ENCODE peak calls at places on chromosomes 2 and 18, in eight cellular contexts. One of them, this sample, is unnamed. For H3K4me1 and H3K27me3, the result is how much of the 10 kb centered on the place peaks cover.

GRCh38 chr2:237691908-237692600 is 64.7 kb downstream of the LRRFIP1 start:
- DNase-seq in stomach: peak
- DNase-seq in HCT116: peak
- DNase-seq in mammary epithelial cell: peak
- DNase-seq in CD8-positive, alpha-beta memory T cell: peak
- DNase-seq in right lobe of liver: peak
- DNase-seq in SK-N-SH: peak
- DNase-seq in neuronal stem cell: peak
- DNase-seq in this sample: peak

GRCh38 chr2:95344208-95344570 is 47.0 kb downstream of the KCNIP3 start:
- DNase-seq in stomach: no peak
- DNase-seq in HCT116: no peak
- DNase-seq in mammary epithelial cell: no peak
- DNase-seq in CD8-positive, alpha-beta memory T cell: no peak
- DNase-seq in right lobe of liver: peak
- DNase-seq in SK-N-SH: no peak
- DNase-seq in neuronal stem cell: no peak
- DNase-seq in this sample: no peak

GRCh38 chr2:121231385-121232000 is 53.5 kb downstream of the TFCP2L1 start:
- DNase-seq in stomach: no peak
- DNase-seq in HCT116: no peak
- DNase-seq in mammary epithelial cell: no peak
- DNase-seq in CD8-positive, alpha-beta memory T cell: no peak
- DNase-seq in right lobe of liver: peak
- DNase-seq in SK-N-SH: no peak
- DNase-seq in neuronal stem cell: no peak
- DNase-seq in this sample: no peak

GRCh38 chr2:25123682-25124081 is 44.7 kb downstream of the POMC start:
- DNase-seq in stomach: no peak
- DNase-seq in HCT116: no peak
- DNase-seq in mammary epithelial cell: no peak
- DNase-seq in CD8-positive, alpha-beta memory T cell: no peak
- DNase-seq in right lobe of liver: no peak
- DNase-seq in SK-N-SH: no peak
- DNase-seq in neuronal stem cell: no peak
- DNase-seq in this sample: no peak

GRCh38 chr2:213151437-213152064 is at the start of gene IKZF2:
- DNase-seq in stomach: peak
- DNase-seq in HCT116: peak
- DNase-seq in mammary epithelial cell: peak
- DNase-seq in CD8-positive, alpha-beta memory T cell: peak
- DNase-seq in right lobe of liver: peak
- DNase-seq in SK-N-SH: peak
- DNase-seq in neuronal stem cell: peak
- DNase-seq in this sample: peak

GRCh38 chr18:50268022-50268747 is 1.9 kb upstream of the CFAP53 start:
- DNase-seq in stomach: peak
- DNase-seq in HCT116: no peak
- DNase-seq in mammary epithelial cell: no peak
- DNase-seq in CD8-positive, alpha-beta memory T cell: peak
- DNase-seq in right lobe of liver: peak
- DNase-seq in SK-N-SH: peak
- DNase-seq in neuronal stem cell: peak
- DNase-seq in this sample: peak

GRCh38 chr2:172614932-172615331 is 59.0 kb downstream of the PDK1 start:
- DNase-seq in stomach: no peak
- DNase-seq in HCT116: no peak
- DNase-seq in mammary epithelial cell: no peak
- DNase-seq in CD8-positive, alpha-beta memory T cell: no peak
- DNase-seq in right lobe of liver: no peak
- DNase-seq in SK-N-SH: no peak
- DNase-seq in neuronal stem cell: no peak
- DNase-seq in this sample: no peak

GRCh38 chr2:182672471-182673165 is 43.4 kb upstream of the DNAJC10 start:
- DNase-seq in stomach: no peak
- DNase-seq in HCT116: peak
- DNase-seq in mammary epithelial cell: peak
- DNase-seq in CD8-positive, alpha-beta memory T cell: no peak
- DNase-seq in right lobe of liver: no peak
- DNase-seq in SK-N-SH: no peak
- DNase-seq in neuronal stem cell: no peak
- DNase-seq in this sample: no peak

GRCh38 chr2:71856709-71857525 is 290.7 kb downstream of the CYP26B1 start:
- DNase-seq in stomach: no peak
- DNase-seq in HCT116: no peak
- DNase-seq in mammary epithelial cell: peak
- DNase-seq in CD8-positive, alpha-beta memory T cell: no peak
- DNase-seq in right lobe of liver: no peak
- DNase-seq in SK-N-SH: no peak
- DNase-seq in neuronal stem cell: no peak
- DNase-seq in this sample: no peak

GRCh38 chr2:86751778-86752177 is 31.7 kb downstream of the RMND5A start:
- DNase-seq in stomach: no peak
- DNase-seq in HCT116: no peak
- DNase-seq in mammary epithelial cell: no peak
- DNase-seq in CD8-positive, alpha-beta memory T cell: no peak
- DNase-seq in right lobe of liver: no peak
- DNase-seq in SK-N-SH: no peak
- DNase-seq in neuronal stem cell: no peak
- DNase-seq in this sample: no peak

GRCh38 chr2:191148766-191149165 is 2.0 kb downstream of the STAT4 start:
- DNase-seq in stomach: no peak
- DNase-seq in HCT116: no peak
- DNase-seq in mammary epithelial cell: no peak
- DNase-seq in CD8-positive, alpha-beta memory T cell: no peak
- DNase-seq in right lobe of liver: no peak
- DNase-seq in SK-N-SH: no peak
- DNase-seq in neuronal stem cell: no peak
- DNase-seq in this sample: no peak

GRCh38 chr18:27645929-27646328 is 460.8 kb upstream of the CHST9 start:
- DNase-seq in stomach: no peak
- DNase-seq in HCT116: no peak
- DNase-seq in mammary epithelial cell: no peak
- DNase-seq in CD8-positive, alpha-beta memory T cell: no peak
- DNase-seq in right lobe of liver: no peak
- DNase-seq in SK-N-SH: no peak
- DNase-seq in neuronal stem cell: no peak
- DNase-seq in this sample: no peak

GRCh38 chr2:102735431-102736130 is 26.2 kb upstream of the TMEM182 start:
- DNase-seq in stomach: peak
- DNase-seq in HCT116: no peak
- DNase-seq in mammary epithelial cell: no peak
- DNase-seq in CD8-positive, alpha-beta memory T cell: no peak
- DNase-seq in right lobe of liver: peak
- DNase-seq in SK-N-SH: no peak
- DNase-seq in neuronal stem cell: peak
- DNase-seq in this sample: no peak

GRCh38 chr2:47060652-47061170 is 94.4 kb downstream of the STPG4 start:
- DNase-seq in stomach: no peak
- DNase-seq in HCT116: no peak
- DNase-seq in mammary epithelial cell: no peak
- DNase-seq in CD8-positive, alpha-beta memory T cell: no peak
- DNase-seq in right lobe of liver: no peak
- DNase-seq in SK-N-SH: no peak
- DNase-seq in neuronal stem cell: no peak
- DNase-seq in this sample: no peak

GRCh38 chr2:225006730-225007129 is 35.5 kb downstream of the DOCK10 start:
- DNase-seq in stomach: no peak
- DNase-seq in HCT116: no peak
- DNase-seq in mammary epithelial cell: no peak
- DNase-seq in CD8-positive, alpha-beta memory T cell: no peak
- DNase-seq in right lobe of liver: no peak
- DNase-seq in SK-N-SH: no peak
- DNase-seq in neuronal stem cell: no peak
- DNase-seq in this sample: no peak

GRCh38 chr2:145807978-145808377 is 1288.1 kb upstream of the ZEB2 start:
- DNase-seq in stomach: no peak
- DNase-seq in HCT116: no peak
- DNase-seq in mammary epithelial cell: peak
- DNase-seq in CD8-positive, alpha-beta memory T cell: no peak
- DNase-seq in right lobe of liver: no peak
- DNase-seq in SK-N-SH: no peak
- DNase-seq in neuronal stem cell: no peak
- DNase-seq in this sample: no peak

GRCh38 chr2:223943561-223944008 is 1.6 kb downstream of the WDFY1 start:
- DNase-seq in stomach: no peak
- DNase-seq in HCT116: no peak
- DNase-seq in mammary epithelial cell: peak
- DNase-seq in CD8-positive, alpha-beta memory T cell: no peak
- DNase-seq in right lobe of liver: no peak
- DNase-seq in SK-N-SH: peak
- DNase-seq in neuronal stem cell: no peak
- DNase-seq in this sample: no peak
- H3K4me1 ChIP-seq in stomach: under half
- H3K4me1 ChIP-seq in HCT116: under half
- H3K4me1 ChIP-seq in mammary epithelial cell: under half
- H3K4me1 ChIP-seq in CD8-positive, alpha-beta memory T cell: under half
- H3K4me1 ChIP-seq in right lobe of liver: under half
- H3K4me1 ChIP-seq in SK-N-SH: under half
- H3K4me1 ChIP-seq in neuronal stem cell: under half
- H3K4me1 ChIP-seq in this sample: under half

DNA sequence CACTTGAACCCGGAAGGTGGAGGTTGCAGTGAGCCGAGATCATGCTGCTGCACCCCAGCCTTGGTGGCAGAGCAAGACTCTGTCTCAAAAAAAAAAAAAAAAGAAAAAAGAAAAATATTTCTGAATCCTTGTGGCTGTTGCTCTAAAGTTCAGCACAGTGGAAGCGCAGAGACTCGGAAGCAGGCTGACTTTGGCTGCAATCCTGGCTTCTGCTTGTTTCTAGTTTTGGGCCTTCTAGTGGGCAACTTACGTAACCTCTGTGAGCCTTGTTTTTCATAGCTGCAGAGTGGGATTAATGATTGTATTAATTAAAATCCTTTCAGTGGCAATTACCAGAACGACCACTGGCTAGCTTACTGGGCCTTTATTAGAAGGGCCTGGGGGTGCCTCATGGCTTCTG is 28.4 kb downstream of the GNLY start:
- DNase-seq in stomach: no peak
- DNase-seq in HCT116: no peak
- DNase-seq in mammary epithelial cell: no peak
- DNase-seq in CD8-positive, alpha-beta memory T cell: no peak
- DNase-seq in right lobe of liver: no peak
- DNase-seq in SK-N-SH: no peak
- DNase-seq in neuronal stem cell: no peak
- DNase-seq in this sample: no peak
- H3K27me3 ChIP-seq in stomach: under half
- H3K27me3 ChIP-seq in HCT116: under half
- H3K27me3 ChIP-seq in mammary epithelial cell: under half
- H3K27me3 ChIP-seq in CD8-positive, alpha-beta memory T cell: under half
- H3K27me3 ChIP-seq in right lobe of liver: under half
- H3K27me3 ChIP-seq in SK-N-SH: under half
- H3K27me3 ChIP-seq in neuronal stem cell: under half
- H3K27me3 ChIP-seq in this sample: under half

DNA sequence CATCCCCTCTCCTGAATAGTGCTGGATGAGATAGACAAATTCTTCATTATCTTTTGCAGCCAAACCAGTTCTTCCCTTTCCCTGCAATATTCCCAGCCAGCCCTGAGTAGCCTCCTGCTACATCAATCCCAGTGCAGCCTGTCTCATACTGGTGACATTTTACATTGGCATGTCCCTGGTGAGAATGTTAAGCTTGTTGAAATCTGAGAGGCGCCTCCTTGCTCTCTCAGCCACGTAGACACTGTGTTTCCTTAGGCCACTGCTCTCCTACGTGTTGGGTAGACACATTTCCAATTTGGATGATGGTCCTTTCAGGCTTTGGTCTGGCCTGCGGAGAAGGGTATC is 61.9 kb downstream of the CTIF start:
- DNase-seq in stomach: no peak
- DNase-seq in HCT116: no peak
- DNase-seq in mammary epithelial cell: no peak
- DNase-seq in CD8-positive, alpha-beta memory T cell: no peak
- DNase-seq in right lobe of liver: no peak
- DNase-seq in SK-N-SH: no peak
- DNase-seq in neuronal stem cell: no peak
- DNase-seq in this sample: no peak
- H3K27ac ChIP-seq in stomach: no peak
- H3K27ac ChIP-seq in HCT116: no peak
- H3K27ac ChIP-seq in mammary epithelial cell: no peak
- H3K27ac ChIP-seq in CD8-positive, alpha-beta memory T cell: no peak
- H3K27ac ChIP-seq in right lobe of liver: no peak
- H3K27ac ChIP-seq in SK-N-SH: peak
- H3K27ac ChIP-seq in neuronal stem cell: no peak
- H3K27ac ChIP-seq in this sample: no peak

GRCh38 chr2:29114841-29115609 is at the start of gene CLIP4:
- DNase-seq in stomach: peak
- DNase-seq in HCT116: no peak
- DNase-seq in mammary epithelial cell: peak
- DNase-seq in CD8-positive, alpha-beta memory T cell: peak
- DNase-seq in right lobe of liver: peak
- DNase-seq in SK-N-SH: peak
- DNase-seq in neuronal stem cell: no peak
- DNase-seq in this sample: peak

GRCh38 chr2:29113891-29114321 is 1.3 kb upstream of the CLIP4 start:
- DNase-seq in stomach: peak
- DNase-seq in HCT116: peak
- DNase-seq in mammary epithelial cell: peak
- DNase-seq in CD8-positive, alpha-beta memory T cell: no peak
- DNase-seq in right lobe of liver: no peak
- DNase-seq in SK-N-SH: peak
- DNase-seq in neuronal stem cell: no peak
- DNase-seq in this sample: no peak

GRCh38 chr2:29114514-29114840 is 738 bp upstream of the CLIP4 start:
- DNase-seq in stomach: no peak
- DNase-seq in HCT116: no peak
- DNase-seq in mammary epithelial cell: no peak
- DNase-seq in CD8-positive, alpha-beta memory T cell: no peak
- DNase-seq in right lobe of liver: no peak
- DNase-seq in SK-N-SH: peak
- DNase-seq in neuronal stem cell: no peak
- DNase-seq in this sample: no peak

GRCh38 chr2:29112379-29112778 is 2.8 kb upstream of the CLIP4 start:
- DNase-seq in stomach: no peak
- DNase-seq in HCT116: no peak
- DNase-seq in mammary epithelial cell: no peak
- DNase-seq in CD8-positive, alpha-beta memory T cell: no peak
- DNase-seq in right lobe of liver: no peak
- DNase-seq in SK-N-SH: no peak
- DNase-seq in neuronal stem cell: no peak
- DNase-seq in this sample: no peak

DNA sequence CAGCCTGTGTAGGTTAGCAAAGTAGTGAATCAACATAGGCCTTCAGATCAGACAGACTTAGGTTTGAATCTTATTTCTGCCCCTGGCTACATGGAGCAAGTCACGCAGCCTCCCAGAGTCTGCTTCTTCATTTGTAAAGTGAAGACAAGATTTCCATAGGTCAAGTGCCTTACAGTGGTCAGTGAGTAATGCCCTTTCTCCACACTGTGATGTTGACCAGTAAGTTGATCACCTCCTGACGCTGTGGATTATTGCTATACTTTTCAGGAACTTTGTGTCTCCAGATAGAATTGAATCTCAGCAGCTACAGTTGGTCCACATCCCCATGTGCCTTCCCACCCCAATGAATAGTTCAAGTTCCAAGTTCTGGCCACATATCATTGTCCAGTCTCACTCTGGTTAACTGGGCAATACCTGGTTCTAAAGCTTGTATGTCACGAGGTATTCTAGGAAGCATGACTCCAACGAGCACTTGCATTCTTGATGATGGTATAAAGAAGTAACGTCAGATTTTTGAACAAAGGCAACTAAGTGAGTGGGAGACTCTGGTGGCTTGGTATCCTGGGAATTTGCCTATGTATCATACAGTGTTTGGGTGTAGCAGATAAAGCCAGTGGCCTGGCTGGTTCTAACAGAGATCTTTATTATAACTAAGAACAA is 2.1 kb upstream of the CLIP4 start:
- DNase-seq in stomach: no peak
- DNase-seq in HCT116: peak
- DNase-seq in mammary epithelial cell: peak
- DNase-seq in CD8-positive, alpha-beta memory T cell: no peak
- DNase-seq in right lobe of liver: no peak
- DNase-seq in SK-N-SH: no peak
- DNase-seq in neuronal stem cell: no peak
- DNase-seq in this sample: no peak
- H3K4me1 ChIP-seq in stomach: under half
- H3K4me1 ChIP-seq in HCT116: half or more
- H3K4me1 ChIP-seq in mammary epithelial cell: half or more
- H3K4me1 ChIP-seq in CD8-positive, alpha-beta memory T cell: under half
- H3K4me1 ChIP-seq in right lobe of liver: under half
- H3K4me1 ChIP-seq in SK-N-SH: under half
- H3K4me1 ChIP-seq in neuronal stem cell: under half
- H3K4me1 ChIP-seq in this sample: under half